ENCODE peak calls at places on chromosomes 13 and 19, in seven cellular contexts. E is iris pigment epithelial cell; D is NCI-H1092 treated with DMSO at 0.1 percent for 48 hours; P is stimulated activated CD4-positive, alpha-beta T cell treated with anti-CD3 and anti-CD28 coated beads, Interleukin-2, amount 100 ng/mL, for 4 hours; G is nephron progenitor cell; B is CD8-positive, alpha-beta memory T cell; X is NCI-H82. Z is an unnamed sample.
A peak's percentile ranks its signal among the peaks of the same experiment; 100 is the strongest.

GRCh38 chr19:6668696-6669095 is 1.3 kb downstream of the TNFSF14 start:
- DNase-seq in E (no peak), D (no peak), P (no peak), G (no peak), B (no peak), X (no peak), Z (no peak)

GRCh38 chr13:99981115-99982020 is at the start of gene ZIC2:
- DNase-seq in E (peak; percentile 44), D (peak; percentile 93), P (no peak), G (peak; percentile 73), B (no peak), X (peak; percentile 80), Z (no peak)

GRCh38 chr19:4955274-4955673 is 13.6 kb upstream of the KDM4B start:
- DNase-seq in E (no peak), D (no peak), P (no peak), G (no peak), B (no peak), X (no peak), Z (no peak)

GRCh38 chr19:22030680-22031079 is 19.9 kb upstream of the ZNF208 start:
- DNase-seq in E (no peak), D (no peak), P (no peak), G (no peak), B (no peak), X (no peak), Z (no peak)

GRCh38 chr13:40346592-40346991 is 319.8 kb downstream of the FOXO1 start:
- DNase-seq in E (no peak), D (no peak), P (no peak), G (no peak), B (no peak), X (no peak), Z (no peak)

GRCh38 chr19:33098023-33098652 is 17.2 kb downstream of the GPATCH1 start:
- DNase-seq in E (peak; percentile 12), D (no peak), P (no peak), G (no peak), B (no peak), X (no peak), Z (no peak)

GRCh38 chr19:48873476-48874308 is 1.5 kb downstream of the PPP1R15A start:
- DNase-seq in E (no peak), D (no peak), P (no peak), G (no peak), B (no peak), X (no peak), Z (no peak)

GRCh38 chr19:54186351-54186750 is 3.0 kb downstream of the MBOAT7 start:
- DNase-seq in E (no peak), D (no peak), P (no peak), G (no peak), B (no peak), X (no peak), Z (no peak)

GRCh38 chr19:39710333-39710890 is 6.1 kb downstream of the LGALS14 start:
- DNase-seq in E (no peak), D (no peak), P (no peak), G (no peak), B (no peak), X (no peak), Z (no peak)

GRCh38 chr13:22050951-22051563 is 380.2 kb downstream of the FGF9 start:
- DNase-seq in E (no peak), D (no peak), P (no peak), G (no peak), B (no peak), X (no peak), Z (no peak)

Z was measured in lung.